ENCODE peak calls at places on chromosomes 11 and 22, in five cellular contexts. S is trophoblast cell, U is neuronal stem cell, Z is IMR-90, Y is H9. K is an unnamed sample.

GRCh38 chr11:8261921-8262551 is 1.6 kb downstream of the LMO1 start:
- DNase-seq in S (peak; percentile 75), U (no peak), Z (no peak), Y (peak; percentile 51), K (no peak)

GRCh38 chr22:38033522-38034277 is 23.5 kb upstream of the PICK1 start:
- DNase-seq in S (no peak), U (no peak), Z (no peak), Y (peak; percentile 26), K (no peak)

GRCh38 chr11:2950825-2951224 is 21.6 kb upstream of the PHLDA2 start:
- DNase-seq in S (no peak), U (no peak), Z (peak; percentile 28), Y (no peak), K (no peak)

GRCh38 chr11:69587454-69588081 is 53.4 kb upstream of the CCND1 start:
- DNase-seq in S (peak; percentile 78), U (no peak), Z (peak; percentile 81), Y (no peak), K (no peak)

GRCh38 chr11:60429272-60429671 is at the start of gene MS4A5:
- DNase-seq in S (no peak), U (no peak), Z (no peak), Y (no peak), K (no peak)

GRCh38 chr22:20112623-20113511 is 3.0 kb upstream of the RANBP1 start:
- DNase-seq in S (no peak), U (no peak), Z (no peak), Y (no peak), K (no peak)

GRCh38 chr22:47293368-47294221 is 531.1 kb downstream of the TBC1D22A start:
- DNase-seq in S (no peak), U (no peak), Z (no peak), Y (no peak), K (no peak)

GRCh38 chr22:22479999-22480532 is 28.5 kb downstream of the ZNF280B start:
- DNase-seq in S (peak; percentile 52), U (no peak), Z (peak; percentile 51), Y (no peak), K (no peak)

GRCh38 chr22:50688448-50688847 is 15.8 kb downstream of the SHANK3 start:
- DNase-seq in S (no peak), U (no peak), Z (no peak), Y (no peak), K (peak; percentile 26)

GRCh38 chr11:10506013-10506370 is 35.0 kb downstream of the RNF141 start:
- DNase-seq in S (no peak), U (no peak), Z (no peak), Y (no peak), K (no peak)

GRCh38 chr11:11157201-11157600 is 195.8 kb downstream of the CSNK2A3 start:
- DNase-seq in S (peak; percentile 69), U (no peak), Z (peak; percentile 8), Y (peak; percentile 69), K (no peak)

GRCh38 chr11:128302425-128303186 is 284.8 kb downstream of the ETS1 start:
- DNase-seq in S (peak; percentile 83), U (no peak), Z (no peak), Y (no peak), K (no peak)

GRCh38 chr11:93986716-93987115 is 34.4 kb upstream of the HEPHL1 start:
- DNase-seq in S (no peak), U (no peak), Z (peak; percentile 10), Y (no peak), K (no peak)

GRCh38 chr22:45210577-45211431 is 29.9 kb downstream of the KIAA0930 start:
- DNase-seq in S (no peak), U (no peak), Z (no peak), Y (no peak), K (no peak)

GRCh38 chr11:47980907-47981621 is 705 bp downstream of the PTPRJ start:
- DNase-seq in S (peak; percentile 52), U (peak; percentile 54), Z (peak; percentile 40), Y (peak; percentile 45), K (peak; percentile 80)

GRCh38 chr11:47980093-47980906 is at the start of gene PTPRJ:
- DNase-seq in S (peak; percentile 39), U (peak; percentile 74), Z (peak; percentile 48), Y (peak; percentile 75), K (peak; percentile 74)

GRCh38 chr11:47977651-47978050 is 2.7 kb upstream of the PTPRJ start:
- DNase-seq in S (no peak), U (no peak), Z (peak; percentile 38), Y (no peak), K (no peak)

GRCh38 chr11:47981667-47982404 is 1.5 kb downstream of the PTPRJ start:
- DNase-seq in S (no peak), U (no peak), Z (no peak), Y (no peak), K (no peak)

DNA sequence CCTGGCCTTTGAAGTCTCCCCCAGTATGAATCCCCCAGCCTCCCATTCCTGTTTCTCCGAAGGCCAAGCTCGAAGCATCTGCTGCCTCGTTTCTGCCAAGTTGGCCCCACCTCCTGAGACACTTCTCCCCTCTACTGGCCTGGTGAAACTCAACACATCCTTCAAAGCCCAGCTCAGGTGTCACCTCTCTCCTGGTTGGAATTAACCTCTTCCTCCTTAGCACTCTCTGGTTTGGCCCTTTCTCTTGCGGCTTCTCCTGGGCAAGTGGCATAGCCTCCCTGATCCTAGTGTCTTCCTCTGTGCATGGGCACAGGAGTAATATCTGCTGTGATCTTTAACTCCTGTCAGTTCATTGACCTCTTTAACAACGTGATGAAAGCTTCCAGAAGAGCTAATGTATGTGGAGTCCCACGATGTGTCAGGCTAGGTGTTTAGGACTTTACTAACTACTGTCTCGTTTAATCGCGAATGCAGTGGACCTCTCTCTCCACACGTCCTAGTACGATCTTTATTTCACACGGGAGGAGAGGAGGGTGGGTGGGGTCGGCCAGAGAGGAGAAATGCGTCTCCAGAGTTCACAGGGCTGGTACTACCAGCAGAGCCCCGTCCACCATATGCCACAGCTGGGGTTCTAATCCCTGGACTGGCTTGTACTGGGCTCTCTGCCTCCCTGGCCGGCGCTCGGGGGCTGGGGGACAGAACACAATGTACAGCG is 824 bp upstream of the PTPRJ start:
- DNase-seq in S (no peak), U (peak; percentile 18), Z (no peak), Y (peak; percentile 75), K (peak; percentile 55)
- H3K4ac ChIP-seq in S (peak overlapping the region; percentile 57), U (peak overlapping the region; percentile 24), Z (peak overlapping the region; percentile 95), Y (no peak overlapping the region), K (peak overlapping the region; percentile 97)

DNA sequence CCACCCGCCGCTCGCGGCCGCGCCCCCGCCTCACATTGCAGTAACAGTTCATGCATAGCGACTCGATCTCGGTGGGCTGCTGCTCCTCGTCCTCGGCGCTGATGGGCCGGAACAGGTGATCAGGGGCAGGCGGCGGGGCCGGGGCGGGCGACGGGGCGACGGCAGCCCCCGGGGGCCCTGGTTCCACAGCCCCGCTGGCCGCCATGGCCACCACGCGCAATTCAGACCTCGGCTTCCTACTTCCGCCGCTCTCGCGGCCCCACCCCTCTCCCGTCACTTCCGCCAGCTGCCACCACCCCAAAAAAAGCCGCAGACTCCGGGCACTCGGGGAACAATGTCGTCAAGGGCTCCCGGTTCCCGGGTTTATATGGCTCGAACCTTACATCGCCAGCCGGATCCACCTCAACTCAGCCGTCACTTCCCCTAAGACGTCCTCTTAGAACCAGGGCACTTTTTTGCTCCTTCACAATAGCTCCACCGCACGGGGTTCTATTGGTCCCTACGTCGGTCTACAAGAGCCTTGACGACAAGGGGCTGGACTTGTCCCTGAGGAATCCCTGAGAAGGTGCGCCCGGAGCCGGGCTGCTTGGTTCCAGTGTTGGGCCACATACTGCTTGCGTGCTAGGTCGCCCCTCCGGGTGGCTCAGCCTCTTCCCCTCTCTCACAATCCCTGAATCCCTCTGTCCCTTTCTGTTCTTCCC is at the start of gene ZPR1:
- DNase-seq in S (peak; percentile 63), U (peak; percentile 51), Z (peak; percentile 56), Y (peak; percentile 76), K (no peak)
- H3K4ac ChIP-seq in S (peak within 1 kb of the TSS; percentile 93), U (no peak within 1 kb of the TSS), Z (peak within 1 kb of the TSS; percentile 92), Y (no peak within 1 kb of the TSS), K (peak within 1 kb of the TSS; percentile 29)

GRCh38 chr11:75399344-75400109 is at the start of gene RPS3:
- DNase-seq in S (peak; percentile 95), U (peak; percentile 89), Z (peak; percentile 91), Y (peak; percentile 90), K (peak; percentile 80)
- H3K4ac ChIP-seq in S (peak within 1 kb of the TSS; percentile 95), U (no peak within 1 kb of the TSS), Z (peak within 1 kb of the TSS; percentile 73), Y (peak within 1 kb of the TSS; percentile 53), K (peak within 1 kb of the TSS; percentile 69)

GRCh38 chr22:44026066-44026629 is 2.0 kb downstream of the PARVB start:
- DNase-seq in S (no peak), U (no peak), Z (no peak), Y (no peak), K (no peak)

GRCh38 chr22:44025171-44026065 is 1.3 kb downstream of the PARVB start:
- DNase-seq in S (peak; percentile 17), U (no peak), Z (no peak), Y (no peak), K (no peak)

GRCh38 chr22:44020981-44021380 is 3.1 kb upstream of the PARVB start:
- DNase-seq in S (no peak), U (no peak), Z (peak; percentile 67), Y (no peak), K (no peak)

GRCh38 chr22:44024288-44024908 is at the start of gene PARVB:
- DNase-seq in S (peak; percentile 33), U (no peak), Z (no peak), Y (no peak), K (no peak)

GRCh38 chr22:44023404-44024287 is 456 bp upstream of the PARVB start:
- DNase-seq in S (peak; percentile 19), U (no peak), Z (peak; percentile 12), Y (peak; percentile 42), K (no peak)
- H3K4ac ChIP-seq in S (no peak overlapping the region), U (no peak overlapping the region), Z (peak overlapping the region; percentile 95), Y (no peak overlapping the region), K (peak overlapping the region; percentile 96)

GRCh38 chr11:134224710-134225662 is 515 bp downstream of the VPS26B start:
- DNase-seq in S (peak; percentile 50), U (peak; percentile 29), Z (peak; percentile 7), Y (peak; percentile 39), K (no peak)
- H3K4ac ChIP-seq in S (peak overlapping the region; percentile 34), U (no peak overlapping the region), Z (peak overlapping the region; percentile 77), Y (no peak overlapping the region), K (no peak overlapping the region)

DNA sequence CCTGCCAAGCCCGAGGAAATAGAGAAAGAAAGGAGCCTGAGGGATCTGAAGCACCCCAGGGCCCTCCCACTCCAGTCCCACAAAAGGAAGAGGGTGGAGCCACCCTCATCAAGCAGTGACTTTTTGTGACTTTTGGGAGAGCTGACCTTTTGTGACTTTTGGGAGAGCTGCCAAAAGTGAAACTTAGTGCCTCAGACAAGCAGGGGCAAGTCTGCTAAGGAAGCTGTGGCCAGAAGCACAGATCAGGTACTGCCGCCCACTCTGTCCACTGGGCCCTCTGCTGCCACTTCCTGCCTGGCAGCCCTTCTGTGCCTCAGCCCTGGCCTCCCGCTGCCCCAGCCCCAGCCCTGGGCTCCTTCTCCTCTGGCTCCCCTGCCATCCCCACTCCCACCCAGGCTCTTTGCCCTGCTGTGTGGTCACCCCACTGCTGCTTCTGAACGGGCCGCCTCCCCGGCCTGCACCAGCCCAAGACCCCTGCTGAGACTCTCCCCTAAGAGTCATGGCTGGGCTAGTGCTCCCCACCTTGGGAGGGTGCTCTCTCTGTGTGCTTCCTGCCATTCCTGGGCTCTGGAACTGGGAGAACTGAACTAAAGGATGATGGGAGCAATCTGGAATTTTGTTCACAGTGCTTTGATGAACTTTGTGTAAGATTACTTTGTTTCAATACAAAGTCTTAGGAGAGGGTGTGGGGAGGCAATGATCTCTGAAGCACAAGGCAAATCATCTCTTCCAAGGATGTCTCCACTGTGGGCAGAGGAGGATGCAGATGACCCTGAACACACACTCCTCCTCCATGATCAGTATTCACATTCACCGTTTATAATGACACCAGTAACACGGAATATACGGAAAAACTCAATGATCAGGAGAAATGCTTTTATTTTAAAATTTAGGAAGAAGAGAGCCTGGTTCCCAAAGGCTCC is at the start of gene APOBEC3H:
- DNase-seq in S (no peak), U (no peak), Z (no peak), Y (no peak), K (no peak)
- H3K4ac ChIP-seq in S (peak within 1 kb of the TSS; percentile 78), U (no peak within 1 kb of the TSS), Z (no peak within 1 kb of the TSS), Y (no peak within 1 kb of the TSS), K (no peak within 1 kb of the TSS)

K was measured in H1.